ENCODE peak calls at places on chromosomes 11 and 22, in five cellular contexts. R is GM13976, Y is OCI-LY7, X is bronchial epithelial cell, U is fibroblast of pulmonary artery. I is an unnamed sample.

GRCh38 chr11:66419825-66420224 is 1.0 kb upstream of the NPAS4 start:
- DNase-seq in Y (no peak), R (peak), U (no peak), X (no peak), I (no peak)

GRCh38 chr11:122108192-122108799 is 7.7 kb downstream of the BLID start:
- DNase-seq in U (peak), R (peak), Y (peak), X (peak), I (peak)

GRCh38 chr11:72239296-72239848 is 4.6 kb downstream of the PHOX2A start:
- DNase-seq in R (peak), Y (no peak), X (no peak), U (peak), I (peak)

GRCh38 chr22:41976961-41977566 is 7.8 kb downstream of the SEPTIN3 start:
- DNase-seq in X (no peak), Y (no peak), U (no peak), R (no peak), I (no peak)

GRCh38 chr11:123357990-123358827 is 71.9 kb upstream of the GRAMD1B start:
- DNase-seq in U (peak), X (peak), R (peak), Y (no peak), I (peak)

GRCh38 chr22:29206372-29207230 is 905 bp downstream of the EMID1 start:
- DNase-seq in U (no peak), R (no peak), X (no peak), Y (no peak), I (no peak)

GRCh38 chr22:25764270-25765015 is 22.5 kb downstream of the MYO18B start:
- DNase-seq in R (no peak), X (no peak), U (no peak), Y (no peak), I (no peak)

GRCh38 chr11:76838422-76839068 is 22.2 kb upstream of the ACER3 start:
- DNase-seq in R (no peak), U (peak), Y (no peak), X (no peak), I (no peak)

GRCh38 chr22:24706050-24706449 is 68.5 kb downstream of the PIWIL3 start:
- DNase-seq in R (no peak), X (no peak), Y (no peak), U (peak), I (no peak)

GRCh38 chr11:66459138-66459778 is 7.4 kb upstream of the PELI3 start:
- DNase-seq in Y (peak), U (no peak), R (no peak), X (no peak), I (no peak)

GRCh38 chr11:73942030-73942429 is 8.8 kb upstream of the DNAJB13 start:
- DNase-seq in R (no peak), U (no peak), X (no peak), Y (no peak), I (no peak)

GRCh38 chr22:39384750-39385480 is 14.7 kb upstream of the TAB1 start:
- DNase-seq in X (peak), Y (peak), R (no peak), U (peak), I (no peak)

GRCh38 chr11:125390949-125391348 is 105.1 kb downstream of the FEZ1 start:
- DNase-seq in R (no peak), U (peak), Y (no peak), X (no peak), I (no peak)

GRCh38 chr11:102530558-102530957 is at the start of gene MMP7:
- DNase-seq in U (peak), X (peak), R (no peak), Y (no peak), I (no peak)

GRCh38 chr22:48884786-48885185 is 942.9 kb downstream of the BRD1 start:
- DNase-seq in R (no peak), U (no peak), Y (no peak), X (no peak), I (no peak)

GRCh38 chr22:49299821-49300231 is 527.8 kb downstream of the BRD1 start:
- DNase-seq in Y (no peak), U (no peak), R (no peak), X (no peak), I (no peak)

GRCh38 chr11:75490221-75491181 is 35.2 kb downstream of the GDPD5 start:
- DNase-seq in R (no peak), Y (no peak), X (peak), U (peak), I (no peak)

GRCh38 chr11:70384486-70385152 is 13.7 kb upstream of the CTTN start:
- DNase-seq in R (no peak), U (no peak), Y (no peak), X (no peak), I (no peak)

GRCh38 chr11:70381350-70381749 is 17.0 kb upstream of the CTTN start:
- DNase-seq in Y (no peak), R (no peak), X (no peak), U (no peak), I (no peak)

GRCh38 chr11:70378506-70379134 is 19.7 kb upstream of the CTTN start:
- DNase-seq in R (no peak), X (no peak), U (no peak), Y (no peak), I (no peak)

GRCh38 chr11:70383664-70384395 is 14.5 kb upstream of the CTTN start:
- DNase-seq in X (no peak), U (no peak), Y (no peak), R (no peak), I (no peak)

DNA sequence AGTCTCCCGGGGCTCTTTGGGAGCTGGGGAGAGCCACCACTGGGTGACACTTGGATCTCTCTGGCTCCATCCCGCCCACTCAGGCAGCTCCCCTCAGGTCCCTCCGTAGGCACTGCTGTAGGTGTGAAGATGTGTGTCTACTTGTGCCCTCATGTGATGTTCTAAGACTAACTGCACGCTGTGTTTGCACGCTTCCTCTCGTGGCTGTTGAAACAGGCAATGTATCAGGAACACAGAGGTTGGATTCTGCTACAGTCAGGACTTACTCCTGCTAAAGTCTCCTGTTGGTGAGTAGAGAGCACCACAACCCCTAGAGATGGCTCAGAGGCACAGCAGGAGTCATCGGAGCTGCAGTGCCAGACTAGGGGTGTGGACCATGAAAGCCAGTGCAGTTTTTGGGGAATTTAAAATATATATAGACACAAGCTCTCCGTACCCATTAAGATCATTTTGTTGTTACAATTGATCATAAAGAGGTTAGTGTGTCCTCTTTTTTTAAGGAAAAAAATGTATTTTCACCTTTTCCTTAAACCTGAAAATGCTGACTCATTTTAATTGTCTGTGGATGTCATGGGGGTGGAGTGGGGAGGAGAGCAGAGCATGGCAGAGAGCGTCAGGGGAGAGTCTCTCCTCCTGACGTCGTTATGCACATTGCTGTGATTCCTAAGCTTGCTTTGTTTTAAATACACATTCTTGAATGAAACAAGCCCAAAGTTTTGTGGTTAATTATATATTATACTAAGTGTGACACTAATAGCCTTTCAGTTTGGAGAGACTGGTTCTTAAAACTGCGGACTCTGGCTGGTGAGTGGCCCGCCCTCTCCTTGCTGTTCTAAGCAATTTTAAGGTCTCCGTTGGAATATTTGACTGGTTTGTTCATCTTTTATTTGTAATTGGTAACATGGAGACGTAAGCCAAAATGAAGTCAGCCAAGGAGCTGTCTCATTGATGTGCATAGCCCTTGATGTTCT is 16.2 kb upstream of the CTTN start:
- DNase-seq in R (no peak), Y (no peak), U (peak), X (no peak), I (no peak)
- TF ChIP-seq CTCF in R (no peak), Y (no peak), U (peak), X (no peak), I (no peak)

GRCh38 chr11:11493698-11494097 is 128.1 kb downstream of the GALNT18 start:
- DNase-seq in X (no peak), U (no peak), Y (no peak), R (no peak), I (no peak)
- TF ChIP-seq CTCF in X (no peak), U (no peak), Y (no peak), R (no peak), I (no peak)

GRCh38 chr11:5992604-5993251 is 5.9 kb upstream of the OR52L1 start:
- DNase-seq in Y (peak), U (peak), R (peak), X (peak), I (peak)
- TF ChIP-seq CTCF in Y (peak), U (peak), R (peak), X (peak), I (peak)

DNA sequence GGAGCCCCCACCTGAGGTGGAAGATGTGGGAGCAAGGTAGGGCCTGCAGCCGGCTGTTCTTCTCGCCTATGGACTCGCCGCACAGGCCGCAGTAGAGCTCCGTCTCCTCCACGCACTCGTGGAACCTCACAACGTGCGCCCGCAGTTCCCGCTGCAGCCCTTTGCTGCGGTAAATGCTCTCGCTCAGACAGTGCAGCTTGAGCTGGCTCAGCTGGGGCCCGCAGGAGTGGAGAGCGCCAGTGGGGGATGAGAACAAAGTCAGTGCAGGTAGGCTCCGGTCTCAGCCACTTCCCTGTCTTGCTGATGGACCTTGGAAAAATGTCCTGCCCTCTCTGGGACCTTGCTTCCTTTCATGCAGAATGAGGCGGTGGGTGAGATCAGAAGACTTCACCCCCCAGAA is 10.2 kb downstream of the RAPSN start:
- DNase-seq in Y (no peak), R (no peak), U (no peak), X (no peak), I (no peak)
- TF ChIP-seq CTCF in Y (no peak), R (no peak), U (no peak), X (no peak), I (no peak)

GRCh38 chr11:133697161-133697560 is 148.2 kb downstream of the SPATA19 start:
- DNase-seq in R (no peak), Y (no peak), X (no peak), U (no peak), I (no peak)

GRCh38 chr11:133698654-133699053 is 146.7 kb downstream of the SPATA19 start:
- DNase-seq in R (no peak), X (no peak), Y (no peak), U (no peak), I (no peak)

GRCh38 chr11:133699071-133699470 is 146.2 kb downstream of the SPATA19 start:
- DNase-seq in Y (no peak), R (no peak), U (no peak), X (no peak), I (no peak)

GRCh38 chr11:133695376-133695775 is 149.9 kb downstream of the SPATA19 start:
- DNase-seq in X (peak), U (no peak), R (no peak), Y (no peak), I (no peak)

DNA sequence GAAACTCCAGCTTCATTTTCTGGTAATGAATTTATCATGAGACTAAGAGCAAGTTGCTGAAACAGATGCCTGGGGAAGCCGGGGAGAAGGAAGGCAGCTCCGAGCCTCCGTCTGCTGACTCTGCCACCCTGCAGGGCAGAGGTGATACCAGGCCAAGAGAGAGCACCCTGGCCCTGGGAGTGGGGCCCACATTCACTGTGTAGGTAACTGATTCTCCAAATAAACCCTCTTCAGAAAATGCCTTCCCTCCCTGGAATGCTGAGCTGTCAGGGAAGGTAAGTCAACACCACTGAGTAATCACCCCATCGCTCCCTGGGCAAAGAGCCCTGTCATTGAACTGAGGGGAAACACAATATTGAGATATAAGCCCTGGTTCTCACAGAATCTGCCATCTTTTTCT is 147.7 kb downstream of the SPATA19 start:
- DNase-seq in U (no peak), Y (no peak), X (no peak), R (no peak), I (no peak)
- TF ChIP-seq CTCF in U (no peak), Y (no peak), X (no peak), R (no peak), I (no peak)

DNA sequence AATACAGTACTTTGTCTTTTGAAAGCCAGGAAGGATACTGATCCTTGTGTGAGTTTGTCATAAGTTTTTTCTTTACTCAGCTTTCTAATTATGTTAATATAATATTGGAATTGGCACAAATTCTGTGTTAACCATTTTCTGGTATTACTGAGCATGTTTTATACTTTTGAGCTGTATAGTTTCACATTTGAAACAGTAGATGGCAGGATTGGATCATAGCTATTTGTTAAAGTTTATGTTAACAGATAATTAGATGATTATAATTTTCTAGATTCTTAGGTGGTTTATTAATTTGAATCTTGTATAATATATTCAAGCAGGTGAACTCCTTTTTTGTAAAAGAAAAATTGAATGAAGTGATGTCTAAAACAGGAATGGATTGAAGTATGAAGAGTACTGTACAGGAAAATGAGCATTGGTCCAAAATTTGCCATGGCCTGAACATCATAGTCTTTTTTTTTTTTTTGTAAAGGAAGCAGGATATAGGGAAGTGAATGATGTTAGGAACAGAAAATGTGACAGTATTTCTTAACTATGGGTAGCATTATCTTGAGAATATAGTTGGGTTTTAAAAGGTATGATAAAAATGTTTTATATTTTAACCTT is 102.0 kb downstream of the CYP2R1 start:
- DNase-seq in X (peak), R (no peak), Y (peak), U (peak), I (no peak)
- TF ChIP-seq CTCF in X (peak), R (peak), Y (peak), U (peak), I (no peak)

DNA sequence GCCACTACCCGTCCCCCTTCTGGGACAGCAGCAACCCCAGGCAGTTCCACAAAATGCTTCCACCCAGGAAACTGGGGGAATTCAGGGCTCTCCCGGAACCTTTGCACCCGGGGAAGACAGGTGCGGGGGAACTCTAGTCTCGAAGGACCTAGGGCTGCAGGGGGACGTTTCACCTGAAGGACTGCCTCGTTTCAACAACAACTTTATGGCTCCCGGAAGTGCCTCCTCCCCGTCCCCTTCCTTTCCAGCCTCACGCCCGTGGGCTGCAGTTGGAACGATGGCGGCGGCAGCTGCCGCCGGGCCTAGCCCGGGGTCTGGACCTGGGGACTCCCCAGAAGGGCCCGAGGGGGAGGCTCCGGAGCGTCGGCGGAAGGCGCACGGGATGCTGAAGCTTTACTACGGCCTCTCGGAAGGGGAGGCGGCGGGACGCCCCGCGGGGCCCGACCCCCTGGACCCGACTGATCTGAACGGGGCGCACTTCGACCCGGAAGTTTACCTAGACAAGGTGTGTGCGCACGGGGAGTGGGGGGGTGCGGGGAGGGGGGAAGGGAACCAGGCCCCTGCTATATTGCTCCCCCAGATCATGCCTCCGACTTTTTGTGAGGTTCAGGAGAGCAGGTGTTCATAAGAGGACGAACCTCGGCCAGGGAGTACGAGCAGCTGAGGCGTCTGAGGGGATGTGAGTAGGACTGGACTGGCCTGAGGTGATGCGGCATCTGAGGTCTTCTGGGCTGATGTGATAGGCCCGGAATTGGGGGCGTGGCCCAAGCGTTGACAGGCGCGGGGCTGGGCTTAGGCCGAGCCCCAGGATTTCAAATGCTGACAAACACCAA is at the start of gene VPS51:
- DNase-seq in Y (peak), R (peak), U (peak), X (peak), I (peak)
- TF ChIP-seq CTCF in Y (no peak), R (no peak), U (no peak), X (no peak), I (no peak)

GRCh38 chr22:19674929-19675253 is 39.4 kb upstream of the SEPTIN5 start:
- DNase-seq in R (no peak), X (no peak), U (no peak), Y (no peak), I (no peak)
- TF ChIP-seq CTCF in R (no peak), X (no peak), U (no peak), Y (no peak), I (no peak)

I was measured in GM20000.